ENCODE peak calls at places on chromosome 22, in five cellular contexts. One of them, this sample, is unnamed.

GRCh38 chr22:23402275-23403151 is 177.6 kb downstream of the IGLL1 start:
- DNase-seq in stromal cell of bone marrow: no peak
- DNase-seq in AG20443: peak; percentile 64
- DNase-seq in A549: peak; percentile 48
- DNase-seq in activated CD4-positive, alpha-beta T cell treated with anti-CD3 and anti-CD28 coated beads for 48 hours: peak; percentile 75
- DNase-seq in this sample: peak; percentile 42

GRCh38 chr22:30444632-30445437 is 19.3 kb downstream of the MTFP1 start:
- DNase-seq in AG20443: peak; percentile 86
- DNase-seq in activated CD4-positive, alpha-beta T cell treated with anti-CD3 and anti-CD28 coated beads for 48 hours: peak; percentile 80
- DNase-seq in A549: peak; percentile 64
- DNase-seq in stromal cell of bone marrow: no peak
- DNase-seq in this sample: peak; percentile 67

GRCh38 chr22:47060718-47061117 is 298.3 kb downstream of the TBC1D22A start:
- DNase-seq in AG20443: no peak
- DNase-seq in stromal cell of bone marrow: no peak
- DNase-seq in A549: no peak
- DNase-seq in activated CD4-positive, alpha-beta T cell treated with anti-CD3 and anti-CD28 coated beads for 48 hours: no peak
- DNase-seq in this sample: no peak

GRCh38 chr22:32475428-32476010 is 908 bp downstream of the FBXO7 start:
- DNase-seq in AG20443: peak; percentile 36
- DNase-seq in A549: no peak
- DNase-seq in activated CD4-positive, alpha-beta T cell treated with anti-CD3 and anti-CD28 coated beads for 48 hours: peak; percentile 38
- DNase-seq in stromal cell of bone marrow: no peak
- DNase-seq in this sample: no peak

GRCh38 chr22:31897842-31898241 is 46.5 kb upstream of the YWHAH start:
- DNase-seq in AG20443: peak; percentile 48
- DNase-seq in activated CD4-positive, alpha-beta T cell treated with anti-CD3 and anti-CD28 coated beads for 48 hours: no peak
- DNase-seq in A549: no peak
- DNase-seq in stromal cell of bone marrow: no peak
- DNase-seq in this sample: no peak

GRCh38 chr22:19756288-19757128 is 4.1 kb upstream of the TBX1 start:
- DNase-seq in A549: peak; percentile 72
- DNase-seq in stromal cell of bone marrow: no peak
- DNase-seq in AG20443: peak; percentile 58
- DNase-seq in activated CD4-positive, alpha-beta T cell treated with anti-CD3 and anti-CD28 coated beads for 48 hours: peak; percentile 75
- DNase-seq in this sample: no peak

GRCh38 chr22:36257948-36258674 is 5.2 kb downstream of the APOL1 start:
- DNase-seq in stromal cell of bone marrow: no peak
- DNase-seq in activated CD4-positive, alpha-beta T cell treated with anti-CD3 and anti-CD28 coated beads for 48 hours: no peak
- DNase-seq in AG20443: no peak
- DNase-seq in A549: no peak
- DNase-seq in this sample: no peak

GRCh38 chr22:17164392-17165024 is 5.4 kb upstream of the HDHD5 start:
- DNase-seq in A549: peak; percentile 21
- DNase-seq in activated CD4-positive, alpha-beta T cell treated with anti-CD3 and anti-CD28 coated beads for 48 hours: no peak
- DNase-seq in stromal cell of bone marrow: no peak
- DNase-seq in AG20443: no peak
- DNase-seq in this sample: no peak

GRCh38 chr22:41442240-41442792 is 4.3 kb downstream of the TOB2 start:
- DNase-seq in A549: no peak
- DNase-seq in stromal cell of bone marrow: no peak
- DNase-seq in AG20443: no peak
- DNase-seq in activated CD4-positive, alpha-beta T cell treated with anti-CD3 and anti-CD28 coated beads for 48 hours: no peak
- DNase-seq in this sample: no peak

GRCh38 chr22:47016636-47017035 is 254.2 kb downstream of the TBC1D22A start:
- DNase-seq in AG20443: no peak
- DNase-seq in stromal cell of bone marrow: no peak
- DNase-seq in activated CD4-positive, alpha-beta T cell treated with anti-CD3 and anti-CD28 coated beads for 48 hours: no peak
- DNase-seq in A549: no peak
- DNase-seq in this sample: no peak

GRCh38 chr22:45930324-45930723 is 46.6 kb downstream of the WNT7B start:
- DNase-seq in stromal cell of bone marrow: no peak
- DNase-seq in AG20443: no peak
- DNase-seq in activated CD4-positive, alpha-beta T cell treated with anti-CD3 and anti-CD28 coated beads for 48 hours: no peak
- DNase-seq in A549: no peak
- DNase-seq in this sample: no peak

GRCh38 chr22:28798810-28799124 is 1.6 kb downstream of the XBP1 start:
- DNase-seq in AG20443: no peak
- DNase-seq in A549: no peak
- DNase-seq in activated CD4-positive, alpha-beta T cell treated with anti-CD3 and anti-CD28 coated beads for 48 hours: peak; percentile 50
- DNase-seq in stromal cell of bone marrow: no peak
- DNase-seq in this sample: no peak

GRCh38 chr22:40829131-40829530 is 10.0 kb upstream of the SLC25A17 start:
- DNase-seq in AG20443: no peak
- DNase-seq in activated CD4-positive, alpha-beta T cell treated with anti-CD3 and anti-CD28 coated beads for 48 hours: no peak
- DNase-seq in A549: no peak
- DNase-seq in stromal cell of bone marrow: no peak
- DNase-seq in this sample: no peak

GRCh38 chr22:27045103-27045940 is 387.9 kb downstream of the MIAT start:
- DNase-seq in stromal cell of bone marrow: peak; percentile 15
- DNase-seq in A549: peak; percentile 23
- DNase-seq in activated CD4-positive, alpha-beta T cell treated with anti-CD3 and anti-CD28 coated beads for 48 hours: no peak
- DNase-seq in AG20443: peak; percentile 74
- DNase-seq in this sample: no peak

GRCh38 chr22:20624161-20624616 is 116.8 kb downstream of the MED15 start:
- DNase-seq in activated CD4-positive, alpha-beta T cell treated with anti-CD3 and anti-CD28 coated beads for 48 hours: peak; percentile 77
- DNase-seq in A549: no peak
- DNase-seq in AG20443: no peak
- DNase-seq in stromal cell of bone marrow: peak; percentile 9
- DNase-seq in this sample: peak; percentile 18

GRCh38 chr22:42924436-42924835 is 67.4 kb upstream of the ARFGAP3 start:
- DNase-seq in AG20443: no peak
- DNase-seq in stromal cell of bone marrow: no peak
- DNase-seq in A549: no peak
- DNase-seq in activated CD4-positive, alpha-beta T cell treated with anti-CD3 and anti-CD28 coated beads for 48 hours: no peak
- DNase-seq in this sample: no peak

GRCh38 chr22:50600541-50600940 is at the start of gene MAPK8IP2:
- DNase-seq in activated CD4-positive, alpha-beta T cell treated with anti-CD3 and anti-CD28 coated beads for 48 hours: no peak
- DNase-seq in AG20443: peak; percentile 42
- DNase-seq in A549: no peak
- DNase-seq in stromal cell of bone marrow: no peak
- DNase-seq in this sample: no peak

GRCh38 chr22:37324340-37325023 is 42.2 kb downstream of the CYTH4 start:
- DNase-seq in A549: no peak
- DNase-seq in activated CD4-positive, alpha-beta T cell treated with anti-CD3 and anti-CD28 coated beads for 48 hours: no peak
- DNase-seq in stromal cell of bone marrow: no peak
- DNase-seq in AG20443: no peak
- DNase-seq in this sample: no peak